ENCODE peak calls at places on chromosome 6, in nine cellular contexts. One of them, this sample, is unnamed.

GRCh38 chr6:47132724-47133123 is 90.6 kb upstream of the ADGRF1 start:
- DNase-seq in endothelial cell: no peak
- DNase-seq in LHCN-M2: no peak
- DNase-seq in GM04504: no peak
- DNase-seq in uterus: no peak
- DNase-seq in MV-4-11: no peak
- DNase-seq in naive thymus-derived CD8-positive, alpha-beta T cell: no peak
- DNase-seq in NCI-H82: no peak
- DNase-seq in Kasumi-1: no peak
- DNase-seq in this sample: no peak

GRCh38 chr6:41469951-41470340 is 76.2 kb upstream of the FOXP4 start:
- DNase-seq in GM04504: no peak
- DNase-seq in NCI-H82: no peak
- DNase-seq in uterus: no peak
- DNase-seq in LHCN-M2: no peak
- DNase-seq in naive thymus-derived CD8-positive, alpha-beta T cell: no peak
- DNase-seq in Kasumi-1: no peak
- DNase-seq in MV-4-11: no peak
- DNase-seq in endothelial cell: no peak
- DNase-seq in this sample: no peak

GRCh38 chr6:21885532-21886089 is 292.1 kb downstream of the SOX4 start:
- DNase-seq in uterus: peak
- DNase-seq in Kasumi-1: no peak
- DNase-seq in MV-4-11: no peak
- DNase-seq in LHCN-M2: peak
- DNase-seq in naive thymus-derived CD8-positive, alpha-beta T cell: no peak
- DNase-seq in GM04504: peak
- DNase-seq in NCI-H82: peak
- DNase-seq in endothelial cell: no peak
- DNase-seq in this sample: peak

GRCh38 chr6:165990216-165990615 is 177.4 kb downstream of the TBXT start:
- DNase-seq in NCI-H82: no peak
- DNase-seq in endothelial cell: no peak
- DNase-seq in Kasumi-1: no peak
- DNase-seq in uterus: no peak
- DNase-seq in naive thymus-derived CD8-positive, alpha-beta T cell: no peak
- DNase-seq in LHCN-M2: no peak
- DNase-seq in GM04504: no peak
- DNase-seq in MV-4-11: no peak
- DNase-seq in this sample: no peak

GRCh38 chr6:97394160-97394748 is 111.2 kb upstream of the MMS22L start:
- DNase-seq in MV-4-11: peak
- DNase-seq in Kasumi-1: peak
- DNase-seq in uterus: no peak
- DNase-seq in LHCN-M2: peak
- DNase-seq in NCI-H82: peak
- DNase-seq in GM04504: peak
- DNase-seq in endothelial cell: peak
- DNase-seq in naive thymus-derived CD8-positive, alpha-beta T cell: peak
- DNase-seq in this sample: peak

GRCh38 chr6:130526466-130526865 is 160.6 kb downstream of the TMEM200A start:
- DNase-seq in GM04504: no peak
- DNase-seq in LHCN-M2: no peak
- DNase-seq in MV-4-11: no peak
- DNase-seq in endothelial cell: no peak
- DNase-seq in uterus: no peak
- DNase-seq in naive thymus-derived CD8-positive, alpha-beta T cell: no peak
- DNase-seq in Kasumi-1: no peak
- DNase-seq in NCI-H82: no peak
- DNase-seq in this sample: no peak

GRCh38 chr6:147262943-147263342 is 58.7 kb downstream of the STXBP5 start:
- DNase-seq in NCI-H82: no peak
- DNase-seq in endothelial cell: no peak
- DNase-seq in GM04504: no peak
- DNase-seq in Kasumi-1: no peak
- DNase-seq in LHCN-M2: no peak
- DNase-seq in MV-4-11: peak
- DNase-seq in naive thymus-derived CD8-positive, alpha-beta T cell: no peak
- DNase-seq in uterus: no peak
- DNase-seq in this sample: no peak

GRCh38 chr6:3878048-3878666 is 29.0 kb downstream of the FAM50B start:
- DNase-seq in NCI-H82: no peak
- DNase-seq in naive thymus-derived CD8-positive, alpha-beta T cell: no peak
- DNase-seq in GM04504: no peak
- DNase-seq in MV-4-11: no peak
- DNase-seq in Kasumi-1: no peak
- DNase-seq in LHCN-M2: no peak
- DNase-seq in endothelial cell: no peak
- DNase-seq in uterus: no peak
- DNase-seq in this sample: no peak

GRCh38 chr6:5809471-5809870 is 197.3 kb downstream of the NRN1 start:
- DNase-seq in GM04504: no peak
- DNase-seq in Kasumi-1: no peak
- DNase-seq in LHCN-M2: no peak
- DNase-seq in naive thymus-derived CD8-positive, alpha-beta T cell: peak
- DNase-seq in NCI-H82: no peak
- DNase-seq in MV-4-11: no peak
- DNase-seq in endothelial cell: no peak
- DNase-seq in uterus: no peak
- DNase-seq in this sample: no peak

GRCh38 chr6:85498596-85499258 is 48.8 kb downstream of the NT5E start:
- DNase-seq in endothelial cell: no peak
- DNase-seq in uterus: no peak
- DNase-seq in naive thymus-derived CD8-positive, alpha-beta T cell: no peak
- DNase-seq in MV-4-11: no peak
- DNase-seq in NCI-H82: no peak
- DNase-seq in LHCN-M2: peak
- DNase-seq in Kasumi-1: no peak
- DNase-seq in GM04504: no peak
- DNase-seq in this sample: no peak

GRCh38 chr6:160088069-160088773 is 33.4 kb upstream of the SLC22A1 start:
- DNase-seq in naive thymus-derived CD8-positive, alpha-beta T cell: no peak
- DNase-seq in Kasumi-1: peak
- DNase-seq in uterus: peak
- DNase-seq in endothelial cell: peak
- DNase-seq in MV-4-11: no peak
- DNase-seq in LHCN-M2: peak
- DNase-seq in NCI-H82: peak
- DNase-seq in GM04504: peak
- DNase-seq in this sample: peak

This sample was measured in AG09309.